ENCODE peak calls at places on chromosomes 7 and 10, in five cellular contexts. One of them, this sample, is unnamed.

GRCh38 chr10:88922041-88922440 is 30.5 kb downstream of the ACTA2 start:
- DNase-seq in ovary: no peak
- DNase-seq in testis: no peak
- DNase-seq in IMR-90: peak; percentile 37
- DNase-seq in spleen: no peak
- DNase-seq in this sample: no peak

GRCh38 chr7:47801423-47801822 is 146.8 kb downstream of the PKD1L1 start:
- DNase-seq in ovary: no peak
- DNase-seq in testis: no peak
- DNase-seq in IMR-90: no peak
- DNase-seq in spleen: no peak
- DNase-seq in this sample: no peak

GRCh38 chr7:107632466-107632865 is 28.2 kb upstream of the SLC26A4 start:
- DNase-seq in ovary: no peak
- DNase-seq in testis: no peak
- DNase-seq in IMR-90: no peak
- DNase-seq in spleen: no peak
- DNase-seq in this sample: no peak

GRCh38 chr7:36814311-36814710 is 90.0 kb upstream of the AOAH start:
- DNase-seq in ovary: no peak
- DNase-seq in testis: no peak
- DNase-seq in IMR-90: no peak
- DNase-seq in spleen: no peak
- DNase-seq in this sample: no peak

GRCh38 chr7:146660839-146661238 is 544.2 kb downstream of the CNTNAP2 start:
- DNase-seq in ovary: no peak
- DNase-seq in testis: no peak
- DNase-seq in IMR-90: no peak
- DNase-seq in spleen: no peak
- DNase-seq in this sample: no peak

GRCh38 chr10:14409856-14410458 is 79.2 kb upstream of the FRMD4A start:
- DNase-seq in ovary: no peak
- DNase-seq in testis: no peak
- DNase-seq in IMR-90: no peak
- DNase-seq in spleen: no peak
- DNase-seq in this sample: no peak

GRCh38 chr10:82266438-82266837 is 391.4 kb downstream of the NRG3 start:
- DNase-seq in ovary: no peak
- DNase-seq in testis: no peak
- DNase-seq in IMR-90: no peak
- DNase-seq in spleen: no peak
- DNase-seq in this sample: no peak

GRCh38 chr10:95467162-95467599 is 94.0 kb downstream of the SORBS1 start:
- DNase-seq in ovary: peak; percentile 48
- DNase-seq in testis: no peak
- DNase-seq in IMR-90: no peak
- DNase-seq in spleen: no peak
- DNase-seq in this sample: peak; percentile 64

GRCh38 chr10:63103971-63104409 is 29.1 kb upstream of the NRBF2 start:
- DNase-seq in ovary: no peak
- DNase-seq in testis: no peak
- DNase-seq in IMR-90: no peak
- DNase-seq in spleen: no peak
- DNase-seq in this sample: no peak

GRCh38 chr7:143979999-143980398 is 20.1 kb upstream of the OR6B1 start:
- DNase-seq in ovary: no peak
- DNase-seq in testis: no peak
- DNase-seq in IMR-90: no peak
- DNase-seq in spleen: no peak
- DNase-seq in this sample: no peak

GRCh38 chr10:76769161-76769560 is 868.4 kb downstream of the KCNMA1 start:
- DNase-seq in ovary: no peak
- DNase-seq in testis: no peak
- DNase-seq in IMR-90: no peak
- DNase-seq in spleen: no peak
- DNase-seq in this sample: no peak

GRCh38 chr7:50185188-50185587 is 92.1 kb upstream of the ZPBP start:
- DNase-seq in ovary: no peak
- DNase-seq in testis: peak; percentile 18
- DNase-seq in IMR-90: no peak
- DNase-seq in spleen: no peak
- DNase-seq in this sample: peak; percentile 40

GRCh38 chr10:70990661-70991060 is 102.3 kb upstream of the PCBD1 start:
- DNase-seq in ovary: no peak
- DNase-seq in testis: no peak
- DNase-seq in IMR-90: no peak
- DNase-seq in spleen: peak; percentile 40
- DNase-seq in this sample: no peak

GRCh38 chr7:36911788-36912187 is 187.5 kb upstream of the AOAH start:
- DNase-seq in ovary: no peak
- DNase-seq in testis: no peak
- DNase-seq in IMR-90: no peak
- DNase-seq in spleen: no peak
- DNase-seq in this sample: no peak

GRCh38 chr7:47330026-47330425 is 251.9 kb downstream of the TNS3 start:
- DNase-seq in ovary: no peak
- DNase-seq in testis: no peak
- DNase-seq in IMR-90: no peak
- DNase-seq in spleen: no peak
- DNase-seq in this sample: no peak

GRCh38 chr10:13717936-13718772 is 131.4 kb downstream of the PRPF18 start:
- DNase-seq in ovary: peak; percentile 83
- DNase-seq in testis: peak; percentile 62
- DNase-seq in IMR-90: peak; percentile 95
- DNase-seq in spleen: peak; percentile 80
- DNase-seq in this sample: peak; percentile 80

GRCh38 chr7:31815796-31816195 is 128.8 kb downstream of the PPP1R17 start:
- DNase-seq in ovary: no peak
- DNase-seq in testis: no peak
- DNase-seq in IMR-90: no peak
- DNase-seq in spleen: no peak
- DNase-seq in this sample: no peak

GRCh38 chr10:69367469-69367868 is 49.2 kb downstream of the TACR2 start:
- DNase-seq in ovary: no peak
- DNase-seq in testis: no peak
- DNase-seq in IMR-90: no peak
- DNase-seq in spleen: no peak
- DNase-seq in this sample: no peak

GRCh38 chr7:23687011-23687410 is 7.0 kb downstream of the FAM221A start:
- DNase-seq in ovary: no peak
- DNase-seq in testis: no peak
- DNase-seq in IMR-90: peak; percentile 43
- DNase-seq in spleen: no peak
- DNase-seq in this sample: no peak

GRCh38 chr7:80749270-80749669 is 110.8 kb downstream of the CD36 start:
- DNase-seq in ovary: no peak
- DNase-seq in testis: no peak
- DNase-seq in IMR-90: no peak
- DNase-seq in spleen: no peak
- DNase-seq in this sample: no peak

GRCh38 chr10:104311184-104311720 is 27.0 kb downstream of the ITPRIP start:
- DNase-seq in ovary: no peak
- DNase-seq in testis: no peak
- DNase-seq in IMR-90: no peak
- DNase-seq in spleen: no peak
- DNase-seq in this sample: no peak

GRCh38 chr10:112843623-112844022 is 106.4 kb upstream of the TCF7L2 start:
- DNase-seq in ovary: no peak
- DNase-seq in testis: no peak
- DNase-seq in IMR-90: no peak
- DNase-seq in spleen: no peak
- DNase-seq in this sample: no peak

GRCh38 chr10:15201589-15202300 is 33.3 kb upstream of the NMT2 start:
- DNase-seq in ovary: no peak
- DNase-seq in testis: no peak
- DNase-seq in IMR-90: peak; percentile 50
- DNase-seq in spleen: no peak
- DNase-seq in this sample: no peak

GRCh38 chr7:80781561-80781979 is 137.3 kb downstream of the SEMA3C start:
- DNase-seq in ovary: peak; percentile 57
- DNase-seq in testis: peak; percentile 81
- DNase-seq in IMR-90: peak; percentile 71
- DNase-seq in spleen: no peak
- DNase-seq in this sample: peak; percentile 46

GRCh38 chr10:74909665-74910064 is 83.3 kb downstream of the KAT6B start:
- DNase-seq in ovary: no peak
- DNase-seq in testis: no peak
- DNase-seq in IMR-90: peak; percentile 27
- DNase-seq in spleen: no peak
- DNase-seq in this sample: no peak

GRCh38 chr10:73553316-73553715 is 37.8 kb downstream of the USP54 start:
- DNase-seq in ovary: no peak
- DNase-seq in testis: peak; percentile 73
- DNase-seq in IMR-90: no peak
- DNase-seq in spleen: no peak
- DNase-seq in this sample: no peak

GRCh38 chr7:143043391-143043790 is 8.8 kb upstream of the OR6V1 start:
- DNase-seq in ovary: no peak
- DNase-seq in testis: no peak
- DNase-seq in IMR-90: no peak
- DNase-seq in spleen: no peak
- DNase-seq in this sample: no peak

GRCh38 chr10:5711637-5712036 is 27.0 kb downstream of the TASOR2 start:
- DNase-seq in ovary: no peak
- DNase-seq in testis: no peak
- DNase-seq in IMR-90: no peak
- DNase-seq in spleen: no peak
- DNase-seq in this sample: no peak

GRCh38 chr10:96743988-96744585 is 23.8 kb upstream of the PIK3AP1 start:
- DNase-seq in ovary: no peak
- DNase-seq in testis: no peak
- DNase-seq in IMR-90: peak; percentile 29
- DNase-seq in spleen: no peak
- DNase-seq in this sample: no peak
- TF ChIP-seq POLR2A in ovary: no peak
- TF ChIP-seq POLR2A in testis: no peak
- TF ChIP-seq POLR2A in IMR-90: no peak
- TF ChIP-seq POLR2A in spleen: no peak
- TF ChIP-seq POLR2A in this sample: no peak

DNA sequence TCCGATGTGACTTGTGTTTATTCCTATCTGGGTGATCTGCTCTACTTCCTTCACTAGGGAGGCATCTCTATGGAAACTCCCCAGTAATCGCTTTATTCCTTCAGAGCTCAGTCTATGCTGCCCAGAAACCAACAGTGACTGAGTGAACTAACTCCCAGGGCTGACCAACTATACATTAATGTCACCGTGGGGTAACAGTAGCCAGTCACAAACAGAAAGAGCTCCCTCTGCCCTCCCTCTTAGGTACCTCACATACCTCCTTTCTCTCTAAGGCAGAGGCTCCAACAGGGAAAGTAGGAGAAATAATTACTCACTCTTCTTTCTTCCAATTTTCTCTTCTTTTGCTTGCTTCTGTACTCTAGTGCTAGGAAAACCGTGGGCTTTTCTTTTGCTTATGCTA is 855.0 kb downstream of the REEP3 start:
- DNase-seq in ovary: no peak
- DNase-seq in testis: no peak
- DNase-seq in IMR-90: no peak
- DNase-seq in spleen: no peak
- DNase-seq in this sample: no peak
- TF ChIP-seq CTCF in ovary: no peak
- TF ChIP-seq CTCF in testis: no peak
- TF ChIP-seq CTCF in IMR-90: no peak
- TF ChIP-seq CTCF in spleen: no peak
- TF ChIP-seq CTCF in this sample: no peak

DNA sequence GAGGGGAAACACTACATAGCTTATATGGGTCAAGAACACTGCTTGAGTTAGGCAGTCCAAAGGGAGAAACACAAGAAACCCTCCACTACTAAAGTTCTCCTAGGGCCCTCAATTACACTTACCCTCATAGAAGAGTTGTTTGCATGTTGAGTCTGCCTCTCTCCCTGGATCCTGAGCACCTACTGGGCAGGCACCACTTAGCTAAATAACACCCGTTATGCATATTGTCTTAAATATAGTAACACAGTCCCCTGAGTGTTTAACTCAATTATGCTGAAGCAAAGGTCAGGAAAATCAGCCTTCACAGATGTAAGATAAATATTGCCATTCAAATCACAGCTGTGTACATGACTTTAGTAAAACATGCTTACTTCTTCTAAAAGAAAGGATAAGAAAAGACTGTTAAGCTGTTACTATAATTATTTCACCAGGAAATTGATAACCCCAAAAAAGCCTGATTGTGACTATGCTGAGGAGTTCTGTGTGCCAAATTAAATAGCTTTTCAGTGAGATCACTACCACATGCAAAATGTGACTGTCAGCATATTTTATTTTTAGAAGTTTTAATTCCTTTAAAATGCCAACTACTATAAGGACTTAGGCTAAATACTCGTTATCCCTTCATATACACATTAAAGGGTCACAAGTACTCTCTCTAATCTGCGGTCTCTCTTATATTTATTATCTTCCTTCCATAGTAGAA is 733.9 kb upstream of the PHF14 start:
- DNase-seq in ovary: no peak
- DNase-seq in testis: no peak
- DNase-seq in IMR-90: no peak
- DNase-seq in spleen: no peak
- DNase-seq in this sample: peak; percentile 15
- H3K9me3 ChIP-seq in ovary: no peaks in the 10 kb centered on the region
- H3K9me3 ChIP-seq in testis: no peaks in the 10 kb centered on the region
- H3K9me3 ChIP-seq in IMR-90: peaks cover 3% of the 10 kb centered on the region
- H3K9me3 ChIP-seq in spleen: no peaks in the 10 kb centered on the region
- H3K9me3 ChIP-seq in this sample: no peaks in the 10 kb centered on the region

GRCh38 chr7:1567082-1567771 is 2.6 kb downstream of the PSMG3 start:
- DNase-seq in ovary: no peak
- DNase-seq in testis: no peak
- DNase-seq in IMR-90: peak; percentile 79
- DNase-seq in spleen: no peak
- DNase-seq in this sample: no peak
- TF ChIP-seq POLR2A in ovary: no peak
- TF ChIP-seq POLR2A in testis: no peak
- TF ChIP-seq POLR2A in IMR-90: no peak
- TF ChIP-seq POLR2A in spleen: no peak
- TF ChIP-seq POLR2A in this sample: no peak

DNA sequence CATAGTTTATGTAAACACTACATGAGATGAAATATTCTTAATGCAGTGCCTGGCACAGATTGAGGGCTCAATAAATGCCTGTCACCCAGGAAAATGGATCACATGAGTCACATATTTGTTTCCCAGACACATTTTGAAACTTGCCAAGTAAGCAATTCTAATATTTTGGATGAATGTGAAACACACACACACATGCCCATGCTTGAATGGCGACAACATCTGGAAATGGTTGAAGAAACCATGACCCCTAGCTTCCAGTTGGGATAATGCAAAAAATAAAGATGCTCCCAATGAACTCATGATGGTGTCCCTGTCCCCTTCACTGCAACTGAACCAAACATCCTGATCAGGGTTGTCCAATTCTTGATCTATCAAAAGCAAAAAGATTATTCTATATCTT is 797.3 kb downstream of the XPNPEP1 start:
- DNase-seq in ovary: no peak
- DNase-seq in testis: no peak
- DNase-seq in IMR-90: no peak
- DNase-seq in spleen: no peak
- DNase-seq in this sample: no peak
- TF ChIP-seq CTCF in ovary: no peak
- TF ChIP-seq CTCF in testis: no peak
- TF ChIP-seq CTCF in IMR-90: no peak
- TF ChIP-seq CTCF in spleen: no peak
- TF ChIP-seq CTCF in this sample: no peak